ENCODE peak calls at places on chromosomes 7 and 10, in ten cellular contexts. One of them, this sample, is unnamed. For H3K27me3 and H3K36me3, the result is how much of the 10 kb centered on the place peaks cover.

GRCh38 chr10:3757638-3758490 is 27.1 kb downstream of the KLF6 start:
- DNase-seq in adrenal gland: no peak
- DNase-seq in stomach: no peak
- DNase-seq in gastrocnemius medialis: no peak
- DNase-seq in heart left ventricle: no peak
- DNase-seq in K562: no peak
- DNase-seq in IMR-90: no peak
- DNase-seq in body of pancreas: no peak
- DNase-seq in HCT116: no peak
- DNase-seq in tibial nerve: no peak
- DNase-seq in this sample: no peak

GRCh38 chr7:82629583-82629982 is 186.0 kb upstream of the CACNA2D1 start:
- DNase-seq in adrenal gland: no peak
- DNase-seq in stomach: no peak
- DNase-seq in gastrocnemius medialis: no peak
- DNase-seq in heart left ventricle: no peak
- DNase-seq in K562: no peak
- DNase-seq in IMR-90: peak
- DNase-seq in body of pancreas: no peak
- DNase-seq in HCT116: no peak
- DNase-seq in tibial nerve: no peak
- DNase-seq in this sample: no peak

GRCh38 chr7:98398567-98399372 is 2.1 kb downstream of the BAIAP2L1 start:
- DNase-seq in adrenal gland: peak
- DNase-seq in stomach: no peak
- DNase-seq in gastrocnemius medialis: no peak
- DNase-seq in heart left ventricle: no peak
- DNase-seq in K562: no peak
- DNase-seq in IMR-90: no peak
- DNase-seq in body of pancreas: peak
- DNase-seq in HCT116: no peak
- DNase-seq in tibial nerve: no peak
- DNase-seq in this sample: no peak

GRCh38 chr10:3538291-3538849 is 246.6 kb downstream of the KLF6 start:
- DNase-seq in adrenal gland: no peak
- DNase-seq in stomach: no peak
- DNase-seq in gastrocnemius medialis: no peak
- DNase-seq in heart left ventricle: no peak
- DNase-seq in K562: no peak
- DNase-seq in IMR-90: no peak
- DNase-seq in body of pancreas: no peak
- DNase-seq in HCT116: no peak
- DNase-seq in tibial nerve: no peak
- DNase-seq in this sample: no peak

GRCh38 chr7:135463905-135464304 is 46.0 kb downstream of the CNOT4 start:
- DNase-seq in adrenal gland: no peak
- DNase-seq in stomach: no peak
- DNase-seq in gastrocnemius medialis: no peak
- DNase-seq in heart left ventricle: no peak
- DNase-seq in K562: no peak
- DNase-seq in IMR-90: no peak
- DNase-seq in body of pancreas: no peak
- DNase-seq in HCT116: no peak
- DNase-seq in tibial nerve: no peak
- DNase-seq in this sample: no peak

GRCh38 chr7:144513332-144513731 is 109.8 kb upstream of the NOBOX start:
- DNase-seq in adrenal gland: peak
- DNase-seq in stomach: no peak
- DNase-seq in gastrocnemius medialis: no peak
- DNase-seq in heart left ventricle: no peak
- DNase-seq in K562: no peak
- DNase-seq in IMR-90: no peak
- DNase-seq in body of pancreas: peak
- DNase-seq in HCT116: peak
- DNase-seq in tibial nerve: no peak
- DNase-seq in this sample: no peak

GRCh38 chr7:95536656-95537311 is 51.0 kb downstream of the ASB4 start:
- DNase-seq in adrenal gland: no peak
- DNase-seq in stomach: no peak
- DNase-seq in gastrocnemius medialis: no peak
- DNase-seq in heart left ventricle: no peak
- DNase-seq in K562: no peak
- DNase-seq in IMR-90: no peak
- DNase-seq in body of pancreas: peak
- DNase-seq in HCT116: no peak
- DNase-seq in tibial nerve: no peak
- DNase-seq in this sample: no peak

GRCh38 chr10:14601872-14602725 is 172.6 kb downstream of the FAM107B start:
- DNase-seq in adrenal gland: peak
- DNase-seq in stomach: peak
- DNase-seq in gastrocnemius medialis: no peak
- DNase-seq in heart left ventricle: no peak
- DNase-seq in K562: peak
- DNase-seq in IMR-90: peak
- DNase-seq in body of pancreas: peak
- DNase-seq in HCT116: peak
- DNase-seq in tibial nerve: no peak
- DNase-seq in this sample: no peak

GRCh38 chr7:130897515-130898419 is 163.8 kb upstream of the KLF14 start:
- DNase-seq in adrenal gland: peak
- DNase-seq in stomach: no peak
- DNase-seq in gastrocnemius medialis: peak
- DNase-seq in heart left ventricle: no peak
- DNase-seq in K562: no peak
- DNase-seq in IMR-90: no peak
- DNase-seq in body of pancreas: no peak
- DNase-seq in HCT116: no peak
- DNase-seq in tibial nerve: no peak
- DNase-seq in this sample: no peak

GRCh38 chr7:82202107-82202506 is 241.5 kb downstream of the CACNA2D1 start:
- DNase-seq in adrenal gland: no peak
- DNase-seq in stomach: no peak
- DNase-seq in gastrocnemius medialis: no peak
- DNase-seq in heart left ventricle: no peak
- DNase-seq in K562: no peak
- DNase-seq in IMR-90: no peak
- DNase-seq in body of pancreas: no peak
- DNase-seq in HCT116: no peak
- DNase-seq in tibial nerve: no peak
- DNase-seq in this sample: no peak

GRCh38 chr10:6729071-6729773 is 149.1 kb upstream of the PRKCQ start:
- DNase-seq in adrenal gland: no peak
- DNase-seq in stomach: no peak
- DNase-seq in gastrocnemius medialis: peak
- DNase-seq in heart left ventricle: peak
- DNase-seq in K562: no peak
- DNase-seq in IMR-90: peak
- DNase-seq in body of pancreas: no peak
- DNase-seq in HCT116: no peak
- DNase-seq in tibial nerve: no peak
- DNase-seq in this sample: no peak

DNA sequence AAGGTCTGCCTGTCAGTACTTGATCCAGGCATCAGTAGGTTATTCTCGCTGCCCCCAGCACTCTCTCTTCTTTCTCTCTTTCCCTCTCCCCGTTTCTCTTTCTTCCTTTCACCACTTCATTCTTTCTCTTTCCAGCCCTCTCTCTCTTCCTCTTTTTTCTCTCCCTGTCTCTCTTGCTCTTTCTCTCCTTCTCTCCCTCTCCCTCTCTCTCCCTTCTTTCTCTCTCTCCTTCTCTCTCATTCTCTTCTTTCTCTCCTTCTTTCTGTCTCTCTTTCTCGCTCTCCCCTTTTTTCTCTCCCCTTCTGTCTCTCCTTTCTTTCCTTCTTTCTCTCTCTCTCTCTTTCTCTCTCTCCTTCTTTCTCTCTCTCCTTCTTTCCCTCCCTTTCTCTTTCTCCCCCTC is 7.5 kb upstream of the DRGX start:
- DNase-seq in adrenal gland: no peak
- DNase-seq in stomach: no peak
- DNase-seq in gastrocnemius medialis: no peak
- DNase-seq in heart left ventricle: no peak
- DNase-seq in K562: no peak
- DNase-seq in IMR-90: no peak
- DNase-seq in body of pancreas: no peak
- DNase-seq in HCT116: no peak
- DNase-seq in tibial nerve: no peak
- DNase-seq in this sample: no peak
- H3K27me3 ChIP-seq in adrenal gland: under half
- H3K27me3 ChIP-seq in stomach: under half
- H3K27me3 ChIP-seq in gastrocnemius medialis: under half
- H3K27me3 ChIP-seq in heart left ventricle: half or more
- H3K27me3 ChIP-seq in K562: under half
- H3K27me3 ChIP-seq in IMR-90: under half
- H3K27me3 ChIP-seq in body of pancreas: under half
- H3K27me3 ChIP-seq in HCT116: half or more
- H3K27me3 ChIP-seq in tibial nerve: under half
- H3K27me3 ChIP-seq in this sample: under half

DNA sequence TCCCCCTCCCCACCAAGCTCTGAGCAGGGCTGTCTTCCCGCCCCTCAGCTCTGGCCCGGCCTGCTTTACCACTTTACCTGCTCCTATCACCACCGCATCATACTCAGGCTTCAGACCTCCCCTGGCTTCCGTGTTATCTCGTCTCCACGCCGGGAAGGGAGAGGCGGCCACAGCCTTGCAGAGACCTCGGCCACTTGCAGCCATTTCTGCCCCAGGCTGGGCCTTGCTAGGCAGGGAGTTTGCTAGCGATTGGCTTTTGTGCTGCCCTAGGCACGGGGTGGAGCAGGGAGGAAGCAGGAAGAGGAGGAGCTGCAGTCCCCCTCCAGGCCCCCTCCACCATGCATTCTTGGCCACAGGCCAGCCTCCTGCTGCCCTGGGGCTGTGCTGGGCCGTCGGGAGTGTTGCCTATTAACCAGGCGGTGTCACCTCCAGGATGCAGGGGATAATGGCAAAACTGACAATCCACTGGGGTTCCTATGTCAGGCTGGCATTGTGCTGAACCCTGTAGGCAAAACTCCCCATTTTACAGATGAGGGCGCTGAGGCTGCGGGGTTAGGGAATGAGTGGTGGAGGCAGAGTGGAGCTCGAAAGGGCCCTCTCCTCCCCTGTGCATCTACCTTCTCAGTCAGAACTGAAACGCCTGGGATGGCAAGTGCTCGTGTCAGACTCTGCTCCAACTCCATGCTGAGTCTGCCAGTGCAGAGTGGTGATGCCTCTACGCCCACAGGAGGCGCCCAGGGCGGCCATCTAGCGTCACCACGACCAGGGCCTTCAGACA is at the start of gene PYROXD2:
- DNase-seq in adrenal gland: peak
- DNase-seq in stomach: peak
- DNase-seq in gastrocnemius medialis: peak
- DNase-seq in heart left ventricle: peak
- DNase-seq in K562: peak
- DNase-seq in IMR-90: peak
- DNase-seq in body of pancreas: peak
- DNase-seq in HCT116: peak
- DNase-seq in tibial nerve: peak
- DNase-seq in this sample: peak
- TF ChIP-seq POLR2A in adrenal gland: peak
- TF ChIP-seq POLR2A in stomach: no peak
- TF ChIP-seq POLR2A in gastrocnemius medialis: peak
- TF ChIP-seq POLR2A in heart left ventricle: no peak
- TF ChIP-seq POLR2A in K562: peak
- TF ChIP-seq POLR2A in IMR-90: peak
- TF ChIP-seq POLR2A in body of pancreas: peak
- TF ChIP-seq POLR2A in HCT116: peak
- TF ChIP-seq POLR2A in tibial nerve: no peak
- TF ChIP-seq POLR2A in this sample: peak

GRCh38 chr7:47322731-47323130 is 259.2 kb downstream of the TNS3 start:
- DNase-seq in adrenal gland: no peak
- DNase-seq in stomach: no peak
- DNase-seq in gastrocnemius medialis: no peak
- DNase-seq in heart left ventricle: peak
- DNase-seq in K562: no peak
- DNase-seq in IMR-90: no peak
- DNase-seq in body of pancreas: no peak
- DNase-seq in HCT116: no peak
- DNase-seq in tibial nerve: no peak
- DNase-seq in this sample: no peak
- H3K36me3 ChIP-seq in adrenal gland: under half
- H3K36me3 ChIP-seq in stomach: under half
- H3K36me3 ChIP-seq in gastrocnemius medialis: under half
- H3K36me3 ChIP-seq in heart left ventricle: under half
- H3K36me3 ChIP-seq in K562: under half
- H3K36me3 ChIP-seq in IMR-90: under half
- H3K36me3 ChIP-seq in body of pancreas: under half
- H3K36me3 ChIP-seq in HCT116: under half
- H3K36me3 ChIP-seq in tibial nerve: under half
- H3K36me3 ChIP-seq in this sample: under half

GRCh38 chr7:20785211-20786048 is 1.3 kb downstream of the SP8 start:
- DNase-seq in adrenal gland: no peak
- DNase-seq in stomach: peak
- DNase-seq in gastrocnemius medialis: no peak
- DNase-seq in heart left ventricle: no peak
- DNase-seq in K562: no peak
- DNase-seq in IMR-90: no peak
- DNase-seq in body of pancreas: peak
- DNase-seq in HCT116: no peak
- DNase-seq in tibial nerve: no peak
- DNase-seq in this sample: no peak

GRCh38 chr7:20786779-20787651 is at the start of gene SP8:
- DNase-seq in adrenal gland: no peak
- DNase-seq in stomach: no peak
- DNase-seq in gastrocnemius medialis: no peak
- DNase-seq in heart left ventricle: no peak
- DNase-seq in K562: peak
- DNase-seq in IMR-90: peak
- DNase-seq in body of pancreas: peak
- DNase-seq in HCT116: no peak
- DNase-seq in tibial nerve: no peak
- DNase-seq in this sample: no peak

GRCh38 chr7:20784311-20785210 is 2.1 kb downstream of the SP8 start:
- DNase-seq in adrenal gland: no peak
- DNase-seq in stomach: no peak
- DNase-seq in gastrocnemius medialis: no peak
- DNase-seq in heart left ventricle: no peak
- DNase-seq in K562: no peak
- DNase-seq in IMR-90: no peak
- DNase-seq in body of pancreas: no peak
- DNase-seq in HCT116: no peak
- DNase-seq in tibial nerve: no peak
- DNase-seq in this sample: no peak

GRCh38 chr7:20786421-20786778 is 286 bp downstream of the SP8 start:
- DNase-seq in adrenal gland: no peak
- DNase-seq in stomach: no peak
- DNase-seq in gastrocnemius medialis: no peak
- DNase-seq in heart left ventricle: no peak
- DNase-seq in K562: peak
- DNase-seq in IMR-90: no peak
- DNase-seq in body of pancreas: no peak
- DNase-seq in HCT116: no peak
- DNase-seq in tibial nerve: no peak
- DNase-seq in this sample: no peak

DNA sequence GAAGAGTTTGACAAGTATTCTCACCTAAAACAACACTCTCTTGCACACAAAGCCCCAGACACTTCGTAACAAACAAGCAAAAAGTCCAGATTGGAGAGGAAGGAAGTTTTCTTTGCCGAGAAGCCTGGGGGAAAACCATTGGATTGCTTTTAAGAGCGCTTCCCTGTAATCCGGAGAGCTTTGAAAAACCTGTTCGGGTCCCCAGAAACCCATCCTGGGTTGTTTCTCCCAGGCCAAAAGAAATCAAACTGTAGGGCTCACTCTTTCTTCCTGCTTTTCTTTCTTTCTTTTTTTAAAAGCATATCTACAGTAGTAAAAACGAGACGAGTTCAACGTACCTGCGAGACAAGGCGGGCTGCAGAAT is 655 bp downstream of the SP8 start:
- DNase-seq in adrenal gland: no peak
- DNase-seq in stomach: no peak
- DNase-seq in gastrocnemius medialis: no peak
- DNase-seq in heart left ventricle: no peak
- DNase-seq in K562: no peak
- DNase-seq in IMR-90: no peak
- DNase-seq in body of pancreas: no peak
- DNase-seq in HCT116: no peak
- DNase-seq in tibial nerve: no peak
- DNase-seq in this sample: no peak
- H3K27me3 ChIP-seq in adrenal gland: half or more
- H3K27me3 ChIP-seq in stomach: half or more
- H3K27me3 ChIP-seq in gastrocnemius medialis: half or more
- H3K27me3 ChIP-seq in heart left ventricle: half or more
- H3K27me3 ChIP-seq in K562: under half
- H3K27me3 ChIP-seq in IMR-90: half or more
- H3K27me3 ChIP-seq in body of pancreas: under half
- H3K27me3 ChIP-seq in HCT116: under half
- H3K27me3 ChIP-seq in tibial nerve: under half
- H3K27me3 ChIP-seq in this sample: under half